ENCODE peak calls at places on chromosomes 6 and 20, in ten cellular contexts. M is HFFc6, P is heart right ventricle, L is spleen, K is GM10248, F is neural progenitor cell, E is chondrocyte, C is cardiac fibroblast, B is cardiac muscle cell, Q is progenitor cell of endocrine pancreas. H is an unnamed sample.

GRCh38 chr20:4726710-4727391 is 5.1 kb downstream of the PRND start:
- DNase-seq in K (peak; percentile 57), B (peak; percentile 59), C (peak; percentile 69), F (no peak), L (peak; percentile 80), Q (no peak), P (no peak), M (peak; percentile 80), E (no peak), H (no peak)

GRCh38 chr20:38094373-38094775 is 60.8 kb downstream of the RPRD1B start:
- DNase-seq in P (no peak), M (peak; percentile 61), F (no peak), L (no peak), C (peak; percentile 93), E (no peak), Q (no peak), B (peak; percentile 71), K (peak; percentile 72), H (no peak)

GRCh38 chr20:58602124-58602523 is 49.0 kb upstream of the STX16 start:
- DNase-seq in B (no peak), C (no peak), K (no peak), E (no peak), F (no peak), Q (no peak), P (no peak), M (no peak), L (no peak), H (no peak)

GRCh38 chr6:143517447-143517773 is 5.9 kb upstream of the FUCA2 start:
- DNase-seq in Q (no peak), E (no peak), C (no peak), L (no peak), P (no peak), B (no peak), K (no peak), F (no peak), M (no peak), H (no peak)

GRCh38 chr6:87914637-87915395 is 132.8 kb upstream of the SPACA1 start:
- DNase-seq in K (no peak), B (peak; percentile 33), E (no peak), F (no peak), L (no peak), Q (no peak), C (peak; percentile 16), M (peak; percentile 4), P (no peak), H (no peak)

GRCh38 chr6:38570750-38571149 is 69.0 kb downstream of the BTBD9 start:
- DNase-seq in E (no peak), F (no peak), Q (no peak), C (peak; percentile 58), M (peak; percentile 20), K (no peak), P (no peak), L (no peak), B (peak; percentile 33), H (no peak)

GRCh38 chr20:32231847-32232246 is 24.2 kb downstream of the POFUT1 start:
- DNase-seq in Q (no peak), C (no peak), M (no peak), F (no peak), E (peak; percentile 7), B (peak; percentile 58), L (no peak), P (no peak), K (no peak), H (no peak)

GRCh38 chr20:36547186-36548005 is 6.1 kb downstream of the MYL9 start:
- DNase-seq in F (no peak), M (no peak), P (no peak), E (no peak), B (no peak), K (peak; percentile 16), Q (no peak), C (no peak), L (peak; percentile 4), H (no peak)

GRCh38 chr6:133170602-133171001 is 70.6 kb upstream of the EYA4 start:
- DNase-seq in P (no peak), C (no peak), B (no peak), Q (no peak), E (no peak), L (no peak), M (no peak), F (no peak), K (no peak), H (no peak)

GRCh38 chr20:19947611-19948264 is 69.4 kb upstream of the NAA20 start:
- DNase-seq in L (no peak), F (no peak), K (peak; percentile 47), Q (no peak), B (peak; percentile 76), C (peak; percentile 65), P (no peak), M (peak; percentile 16), E (no peak), H (no peak)

GRCh38 chr6:98847767-98848538 is 13.6 kb downstream of the POU3F2 start:
- DNase-seq in P (peak; percentile 15), Q (no peak), E (no peak), C (no peak), L (peak; percentile 79), B (peak; percentile 22), F (peak; percentile 61), K (peak; percentile 42), M (no peak), H (no peak)

GRCh38 chr6:41942045-41942851 is 640 bp upstream of the CCND3 start:
- DNase-seq in E (no peak), M (no peak), C (peak; percentile 88), L (no peak), F (no peak), Q (no peak), P (no peak), K (no peak), B (no peak), H (no peak)

GRCh38 chr6:147559016-147559415 is 50.5 kb downstream of the SAMD5 start:
- DNase-seq in K (no peak), C (no peak), M (no peak), Q (no peak), P (no peak), L (no peak), F (no peak), E (no peak), B (peak; percentile 5), H (no peak)

GRCh38 chr6:32668226-32668747 is 1.8 kb upstream of the HLA-DQB1 start:
- DNase-seq in E (no peak), L (peak; percentile 84), P (no peak), C (no peak), B (peak; percentile 34), K (peak; percentile 76), Q (no peak), F (peak; percentile 46), M (peak; percentile 3), H (no peak)

GRCh38 chr20:36465109-36466080 is 75.9 kb upstream of the MYL9 start:
- DNase-seq in C (peak; percentile 88), F (peak; percentile 53), Q (no peak), L (no peak), E (no peak), K (no peak), M (peak; percentile 92), P (no peak), B (peak; percentile 55), H (no peak)

GRCh38 chr6:136201735-136202134 is 48.4 kb downstream of the MTFR2 start:
- DNase-seq in E (no peak), Q (no peak), B (peak; percentile 24), K (no peak), M (peak; percentile 9), C (peak; percentile 35), L (no peak), F (no peak), P (no peak), H (no peak)
- TF ChIP-seq CTCF in E (peak; percentile 35), Q (no peak), B (no peak), K (peak; percentile 4), M (no peak), C (no peak), L (no peak), F (no peak), P (no peak), H (no peak)

GRCh38 chr6:2482773-2483172 is 237.4 kb upstream of the GMDS start:
- DNase-seq in C (no peak), E (no peak), Q (no peak), K (no peak), M (no peak), F (no peak), B (no peak), P (no peak), L (no peak), H (no peak)
- TF ChIP-seq CTCF in C (peak; percentile 2), E (peak; percentile 39), Q (peak; percentile 9), K (no peak), M (peak; percentile 28), F (peak; percentile 21), B (no peak), P (no peak), L (no peak), H (no peak)

GRCh38 chr6:169344651-169345050 is 91.0 kb upstream of the THBS2 start:
- DNase-seq in E (no peak), K (no peak), P (no peak), Q (no peak), L (no peak), F (no peak), M (no peak), C (no peak), B (peak; percentile 36), H (no peak)
- TF ChIP-seq CTCF in E (no peak), K (no peak), P (no peak), Q (no peak), L (no peak), F (no peak), M (no peak), C (no peak), B (no peak), H (no peak)

GRCh38 chr6:11918021-11918738 is 93.9 kb upstream of the HIVEP1 start:
- DNase-seq in B (peak; percentile 68), E (no peak), Q (no peak), K (no peak), P (no peak), C (peak; percentile 50), F (no peak), M (peak; percentile 88), L (no peak), H (peak; percentile 59)

GRCh38 chr6:11909696-11910132 is 102.4 kb upstream of the HIVEP1 start:
- DNase-seq in P (no peak), M (peak; percentile 82), C (peak; percentile 87), L (no peak), K (no peak), F (no peak), B (peak; percentile 68), Q (no peak), E (no peak), H (no peak)

GRCh38 chr6:11908706-11909105 is 103.4 kb upstream of the HIVEP1 start:
- DNase-seq in L (no peak), B (no peak), E (no peak), K (no peak), M (no peak), C (no peak), P (no peak), F (no peak), Q (no peak), H (no peak)

GRCh38 chr6:11911535-11911934 is 100.6 kb upstream of the HIVEP1 start:
- DNase-seq in F (no peak), E (no peak), C (peak; percentile 18), B (no peak), K (no peak), M (peak; percentile 65), P (no peak), Q (no peak), L (no peak), H (no peak)

DNA sequence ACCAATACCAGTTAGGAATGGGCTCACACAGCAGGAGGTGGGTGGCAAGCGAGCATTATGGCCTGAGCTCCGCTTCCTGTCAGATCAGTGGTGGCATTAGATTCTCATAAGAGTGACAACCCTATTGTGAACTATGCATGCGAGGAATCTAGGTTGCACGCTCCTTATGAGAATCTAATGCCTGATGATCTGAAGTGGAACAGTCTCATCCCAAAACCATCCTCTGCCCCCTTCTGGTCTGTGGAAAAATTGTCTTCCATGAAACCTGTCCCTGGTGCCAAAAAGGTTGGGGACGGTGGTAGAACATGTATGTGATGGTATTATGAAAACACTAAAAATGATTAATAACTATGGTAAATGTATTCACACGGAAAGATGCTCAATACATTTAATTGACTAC is 99.7 kb upstream of the HIVEP1 start:
- DNase-seq in E (no peak), F (no peak), L (no peak), B (no peak), C (peak; percentile 29), P (no peak), K (no peak), Q (no peak), M (no peak), H (no peak)
- TF ChIP-seq CTCF in E (peak; percentile 53), F (peak; percentile 20), L (no peak), B (peak; percentile 3), C (peak; percentile 8), P (peak; percentile 7), K (no peak), Q (no peak), M (peak; percentile 55), H (no peak)